ENCODE peak calls at places on chromosomes 12 and 14, in four cellular contexts. W is CD8-positive, alpha-beta memory T cell; V is mammary epithelial cell; Z is EL. Y is an unnamed sample.

GRCh38 chr12:89263153-89263552 is 89.1 kb downstream of the DUSP6 start:
- DNase-seq in Z (no peak), W (no peak), V (no peak), Y (no peak)

GRCh38 chr12:51678086-51678724 is 87.2 kb downstream of the SCN8A start:
- DNase-seq in V (peak; percentile 31), W (peak; percentile 0), Z (peak; percentile 70), Y (peak; percentile 70)

GRCh38 chr12:119902084-119902509 is 25.0 kb upstream of the CIT start:
- DNase-seq in V (peak; percentile 50), W (peak; percentile 58), Z (peak; percentile 68), Y (peak; percentile 75)

GRCh38 chr12:47908738-47909137 is 3.9 kb upstream of the VDR start:
- DNase-seq in V (no peak), Z (no peak), W (no peak), Y (no peak)

GRCh38 chr12:118312578-118312977 is 60.1 kb downstream of the TAOK3 start:
- DNase-seq in W (no peak), Z (no peak), V (peak; percentile 46), Y (no peak)

GRCh38 chr12:107840186-107840585 is 65.7 kb downstream of the ASCL4 start:
- DNase-seq in V (no peak), Z (no peak), W (no peak), Y (no peak)

GRCh38 chr14:101234588-101234937 is 326.7 kb upstream of the DIO3 start:
- DNase-seq in Z (no peak), V (no peak), W (no peak), Y (no peak)

GRCh38 chr12:96040305-96041133 is 5.1 kb upstream of the LTA4H start:
- DNase-seq in Z (no peak), W (no peak), V (no peak), Y (peak; percentile 11)

GRCh38 chr12:124592050-124592449 is 24.6 kb upstream of the NCOR2 start:
- DNase-seq in Z (peak; percentile 67), V (peak; percentile 73), W (no peak), Y (peak; percentile 74)

GRCh38 chr14:76514599-76514998 is 138.7 kb downstream of the ESRRB start:
- DNase-seq in V (peak; percentile 46), W (no peak), Z (no peak), Y (no peak)

GRCh38 chr12:132285991-132286681 is 43.3 kb downstream of the GALNT9 start:
- DNase-seq in W (no peak), V (no peak), Z (peak; percentile 56), Y (peak; percentile 57)

Y was measured in EH.